ENCODE peak calls at places on chromosomes 3 and 15, in eight cellular contexts. H is Panc1, V is IMR-90, Y is A549, Z is pancreas, A is A673, S is breast epithelium, D is left ventricle myocardium inferior. X is an unnamed sample.

GRCh38 chr3:194748229-194748628 is 62.5 kb downstream of the FAM43A start:
- DNase-seq in H (no peak), V (no peak), Y (no peak), Z (no peak), A (no peak), S (no peak), D (no peak), X (no peak)

GRCh38 chr15:57343526-57343925 is 32.8 kb upstream of the CGNL1 start:
- DNase-seq in H (no peak), V (no peak), Y (no peak), Z (no peak), A (no peak), S (no peak), D (no peak), X (no peak)

GRCh38 chr15:52284164-52284563 is 11.4 kb downstream of the MYO5C start:
- DNase-seq in H (no peak), V (peak; percentile 77), Y (peak; percentile 73), Z (no peak), A (peak; percentile 61), S (no peak), D (no peak), X (no peak)

GRCh38 chr15:52615302-52615701 is 46.5 kb upstream of the ARPP19 start:
- DNase-seq in H (no peak), V (no peak), Y (no peak), Z (no peak), A (no peak), S (no peak), D (no peak), X (no peak)

GRCh38 chr3:79202471-79203143 is 565.2 kb downstream of the ROBO1 start:
- DNase-seq in H (no peak), V (no peak), Y (no peak), Z (no peak), A (no peak), S (no peak), D (no peak), X (no peak)

GRCh38 chr3:12988728-12989454 is 84.3 kb downstream of the IQSEC1 start:
- DNase-seq in H (no peak), V (no peak), Y (no peak), Z (no peak), A (no peak), S (no peak), D (no peak), X (no peak)

GRCh38 chr15:66740802-66741201 is 38.8 kb downstream of the SMAD6 start:
- DNase-seq in H (no peak), V (no peak), Y (no peak), Z (no peak), A (no peak), S (no peak), D (peak; percentile 55), X (no peak)

GRCh38 chr3:15221574-15222217 is 15.7 kb downstream of the CAPN7 start:
- DNase-seq in H (no peak), V (no peak), Y (no peak), Z (no peak), A (no peak), S (no peak), D (no peak), X (no peak)

GRCh38 chr3:197456271-197457091 is 99.3 kb downstream of the BDH1 start:
- DNase-seq in H (no peak), V (peak; percentile 87), Y (peak; percentile 35), Z (peak; percentile 79), A (peak; percentile 91), S (peak; percentile 80), D (peak; percentile 86), X (peak; percentile 86)

GRCh38 chr3:32438596-32439344 is 47.1 kb downstream of the CMTM7 start:
- DNase-seq in H (no peak), V (no peak), Y (no peak), Z (no peak), A (no peak), S (no peak), D (no peak), X (no peak)

GRCh38 chr3:179037361-179037760 is 34.2 kb downstream of the ZMAT3 start:
- DNase-seq in H (no peak), V (peak; percentile 70), Y (no peak), Z (no peak), A (peak; percentile 91), S (peak; percentile 67), D (peak; percentile 48), X (peak; percentile 58)

GRCh38 chr15:56524915-56525314 is 60.0 kb upstream of the MNS1 start:
- DNase-seq in H (no peak), V (peak; percentile 58), Y (no peak), Z (no peak), A (peak; percentile 11), S (no peak), D (no peak), X (no peak)

GRCh38 chr3:32428092-32429068 is 36.7 kb downstream of the CMTM7 start:
- DNase-seq in H (no peak), V (no peak), Y (no peak), Z (no peak), A (no peak), S (no peak), D (no peak), X (no peak)

GRCh38 chr15:80264031-80264430 is 12.0 kb upstream of the CTXND1 start:
- DNase-seq in H (no peak), V (peak; percentile 22), Y (no peak), Z (no peak), A (no peak), S (no peak), D (no peak), X (no peak)

GRCh38 chr3:167941234-167941995 is 154.3 kb downstream of the GOLIM4 start:
- DNase-seq in H (no peak), V (peak; percentile 88), Y (no peak), Z (no peak), A (peak; percentile 81), S (no peak), D (no peak), X (no peak)

GRCh38 chr15:95609096-95609495 is 721.4 kb upstream of the NR2F2 start:
- DNase-seq in H (no peak), V (peak; percentile 15), Y (no peak), Z (no peak), A (no peak), S (no peak), D (no peak), X (no peak)

GRCh38 chr3:171906951-171907676 is 64.0 kb downstream of the TMEM212 start:
- DNase-seq in H (no peak), V (no peak), Y (no peak), Z (no peak), A (no peak), S (no peak), D (no peak), X (no peak)

GRCh38 chr15:39887832-39888231 is 32.2 kb downstream of the GPR176 start:
- DNase-seq in H (peak; percentile 15), V (peak; percentile 50), Y (peak; percentile 50), Z (peak; percentile 16), A (peak; percentile 65), S (no peak), D (no peak), X (no peak)

DNA sequence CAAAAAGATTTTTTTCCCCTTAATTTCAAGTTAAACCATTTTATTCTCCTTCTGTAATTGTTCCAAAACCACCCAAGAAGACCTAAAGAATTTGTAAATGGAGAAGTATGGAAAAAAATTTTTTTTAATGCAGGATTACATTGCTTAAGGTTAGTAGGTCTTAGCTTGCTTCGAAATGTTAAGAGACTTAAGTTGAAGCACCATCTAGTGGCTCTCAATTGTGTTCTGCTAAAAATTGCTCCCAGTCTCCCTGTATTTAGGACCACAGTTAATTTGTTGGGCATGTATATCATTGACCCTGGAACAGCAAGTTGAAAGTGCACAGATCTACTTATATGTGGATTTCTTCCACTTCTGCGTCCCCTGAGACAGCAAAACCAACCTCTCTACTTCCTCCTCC is 32.4 kb downstream of the CD200R1L start:
- DNase-seq in H (peak; percentile 8), V (peak; percentile 89), Y (peak; percentile 82), Z (no peak), A (peak; percentile 33), S (no peak), D (no peak), X (no peak)
- TF ChIP-seq CTCF in H (peak; percentile 39), V (peak; percentile 74), Y (peak; percentile 83), Z (no peak), A (peak; percentile 48), S (no peak), D (peak; percentile 50), X (no peak)

GRCh38 chr3:134365766-134366065 is 8.5 kb downstream of the AMOTL2 start:
- DNase-seq in H (no peak), V (no peak), Y (no peak), Z (no peak), A (no peak), S (peak; percentile 31), D (no peak), X (no peak)
- H3K4me1 ChIP-seq in H (peaks cover 99% of the 10 kb centered on the region), V (peaks cover 82% of the 10 kb centered on the region), Y (peaks cover 97% of the 10 kb centered on the region), Z (peaks cover 9% of the 10 kb centered on the region), A (peaks cover 73% of the 10 kb centered on the region), S (peaks cover 34% of the 10 kb centered on the region), D (peaks cover 99% of the 10 kb centered on the region), X (peaks cover 85% of the 10 kb centered on the region)

DNA sequence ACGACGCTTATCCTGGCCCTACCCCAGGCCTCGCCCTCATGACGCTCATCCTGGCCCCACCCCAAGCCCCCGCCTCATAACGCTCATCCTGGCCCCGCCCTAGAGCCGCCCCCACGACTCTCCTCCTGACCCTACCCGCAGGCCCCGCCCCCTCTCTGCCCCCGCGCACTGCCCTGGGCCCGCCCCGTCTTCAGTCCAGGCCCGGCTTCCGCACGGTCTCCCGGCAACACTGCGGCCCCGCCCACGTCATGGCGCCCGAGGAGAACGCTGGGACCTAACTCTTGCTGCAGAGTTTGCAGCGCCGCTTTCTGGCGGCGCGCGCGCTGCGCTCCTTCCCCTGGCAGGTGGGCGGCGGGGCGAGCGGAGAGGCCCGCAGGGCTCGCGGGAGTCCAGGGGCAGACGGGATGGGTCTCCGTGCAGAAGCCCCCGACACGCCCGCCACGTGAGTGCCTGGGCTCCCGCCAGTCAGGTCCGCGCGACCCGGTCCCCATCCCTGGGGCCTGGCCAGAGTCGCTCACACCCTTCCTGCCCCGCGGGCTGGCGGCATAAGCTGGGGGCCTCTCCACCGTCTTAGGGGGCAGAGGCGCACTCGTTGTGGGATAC is 52.5 kb upstream of the ROPN1B start:
- DNase-seq in H (peak; percentile 73), V (peak; percentile 91), Y (peak; percentile 90), Z (no peak), A (peak; percentile 97), S (peak; percentile 100), D (no peak), X (no peak)
- TF ChIP-seq CTCF in H (peak; percentile 16), V (peak; percentile 47), Y (no peak), Z (no peak), A (peak; percentile 58), S (no peak), D (peak; percentile 46), X (no peak)

GRCh38 chr3:139310474-139310933 is 33.3 kb upstream of the MRPS22 start:
- DNase-seq in H (no peak), V (peak; percentile 92), Y (peak; percentile 32), Z (no peak), A (no peak), S (no peak), D (no peak), X (no peak)

GRCh38 chr3:139311557-139311956 is 32.3 kb upstream of the MRPS22 start:
- DNase-seq in H (no peak), V (no peak), Y (no peak), Z (no peak), A (no peak), S (no peak), D (no peak), X (no peak)

GRCh38 chr3:139308156-139309017 is 35.4 kb upstream of the MRPS22 start:
- DNase-seq in H (no peak), V (no peak), Y (peak; percentile 48), Z (no peak), A (peak; percentile 48), S (no peak), D (no peak), X (no peak)

GRCh38 chr3:139309046-139309660 is 34.7 kb upstream of the MRPS22 start:
- DNase-seq in H (no peak), V (no peak), Y (no peak), Z (no peak), A (no peak), S (no peak), D (no peak), X (no peak)

GRCh38 chr3:139309880-139310279 is 33.9 kb upstream of the MRPS22 start:
- DNase-seq in H (no peak), V (no peak), Y (peak; percentile 15), Z (no peak), A (no peak), S (no peak), D (no peak), X (no peak)
- H3K4me1 ChIP-seq in H (peaks cover 43% of the 10 kb centered on the region), V (peaks cover 31% of the 10 kb centered on the region), Y (peaks cover 59% of the 10 kb centered on the region), Z (no peaks in the 10 kb centered on the region), A (no peaks in the 10 kb centered on the region), S (no peaks in the 10 kb centered on the region), D (no peaks in the 10 kb centered on the region), X (no peaks in the 10 kb centered on the region)